ENCODE peak calls at places on chromosomes 5 and 9, in five cellular contexts. M, C, H, O and S are unnamed samples. For H3K36me3, the result is how much of the 10 kb centered on the place peaks cover.

GRCh38 chr9:78144663-78145377 is 91.1 kb upstream of the CEP78 start:
- DNase-seq in M (no peak), C (no peak), H (no peak), O (no peak), S (no peak)

GRCh38 chr5:2207966-2208544 is 325.3 kb upstream of the IRX4 start:
- DNase-seq in M (no peak), C (no peak), H (peak), O (no peak), S (no peak)

GRCh38 chr5:171092194-171092593 is 216.9 kb upstream of the TLX3 start:
- DNase-seq in M (no peak), C (peak), H (no peak), O (peak), S (no peak)

GRCh38 chr5:177116631-177117373 is 16.8 kb upstream of the NSD1 start:
- DNase-seq in M (peak), C (peak), H (no peak), O (peak), S (no peak)

GRCh38 chr9:32631991-32632390 is 3.5 kb downstream of the TAF1L start:
- DNase-seq in M (no peak), C (no peak), H (no peak), O (no peak), S (no peak)

GRCh38 chr9:14030350-14030823 is 283.6 kb downstream of the NFIB start:
- DNase-seq in M (no peak), C (peak), H (no peak), O (peak), S (no peak)

GRCh38 chr9:108182950-108183381 is 672.8 kb downstream of the ACTL7B start:
- DNase-seq in M (no peak), C (no peak), H (no peak), O (peak), S (no peak)

GRCh38 chr9:38680827-38681226 is 39.1 kb downstream of the FAM240B start:
- DNase-seq in M (no peak), C (peak), H (no peak), O (no peak), S (no peak)

GRCh38 chr9:14768561-14769234 is 46.2 kb upstream of the CER1 start:
- DNase-seq in M (no peak), C (peak), H (peak), O (peak), S (no peak)

GRCh38 chr5:52693279-52693678 is 94.4 kb upstream of the ITGA1 start:
- DNase-seq in M (no peak), C (peak), H (peak), O (no peak), S (no peak)

GRCh38 chr9:123028973-123029372 is 4.5 kb upstream of the GPR21 start:
- DNase-seq in M (no peak), C (no peak), H (no peak), O (no peak), S (no peak)

GRCh38 chr5:56735845-56736641 is 79.3 kb upstream of the MAP3K1 start:
- DNase-seq in M (no peak), C (no peak), H (peak), O (no peak), S (no peak)

GRCh38 chr5:141095263-141095641 is 837 bp downstream of the PCDHB2 start:
- DNase-seq in M (no peak), C (no peak), H (peak), O (no peak), S (no peak)

GRCh38 chr9:133305731-133306130 is 30.3 kb downstream of the SURF6 start:
- DNase-seq in M (no peak), C (no peak), H (no peak), O (no peak), S (no peak)

GRCh38 chr9:106310782-106311181 is 552.2 kb upstream of the ZNF462 start:
- DNase-seq in M (no peak), C (no peak), H (no peak), O (no peak), S (no peak)

GRCh38 chr9:26744362-26744965 is 148.1 kb downstream of the CAAP1 start:
- DNase-seq in M (no peak), C (peak), H (peak), O (no peak), S (no peak)

GRCh38 chr5:91742504-91742903 is 359.4 kb upstream of the ARRDC3 start:
- DNase-seq in M (no peak), C (no peak), H (no peak), O (no peak), S (no peak)

GRCh38 chr5:157485811-157486739 is 26.1 kb downstream of the NIPAL4 start:
- DNase-seq in M (no peak), C (no peak), H (no peak), O (no peak), S (no peak)

GRCh38 chr5:180212363-180213255 is 3.6 kb upstream of the RASGEF1C start:
- DNase-seq in M (no peak), C (peak), H (no peak), O (no peak), S (no peak)

GRCh38 chr5:180605554-180606214 is 14.4 kb upstream of the SCGB3A1 start:
- DNase-seq in M (peak), C (peak), H (peak), O (peak), S (no peak)

GRCh38 chr5:9544502-9545300 is 1.2 kb downstream of the SEMA5A start:
- DNase-seq in M (no peak), C (peak), H (peak), O (peak), S (peak)

GRCh38 chr5:32290922-32291321 is 21.8 kb downstream of the MTMR12 start:
- DNase-seq in M (no peak), C (no peak), H (no peak), O (no peak), S (no peak)

GRCh38 chr9:23219471-23219870 is 606.6 kb downstream of the ELAVL2 start:
- DNase-seq in M (no peak), C (no peak), H (no peak), O (no peak), S (no peak)

GRCh38 chr5:132262882-132263547 is 5.5 kb downstream of the PDLIM4 start:
- DNase-seq in M (no peak), C (no peak), H (no peak), O (no peak), S (no peak)

GRCh38 chr5:54249210-54250028 is 61.0 kb downstream of the ARL15 start:
- DNase-seq in M (no peak), C (no peak), H (peak), O (peak), S (no peak)

GRCh38 chr5:157212307-157212706 is 31.7 kb downstream of the ITK start:
- DNase-seq in M (no peak), C (no peak), H (no peak), O (no peak), S (no peak)

DNA sequence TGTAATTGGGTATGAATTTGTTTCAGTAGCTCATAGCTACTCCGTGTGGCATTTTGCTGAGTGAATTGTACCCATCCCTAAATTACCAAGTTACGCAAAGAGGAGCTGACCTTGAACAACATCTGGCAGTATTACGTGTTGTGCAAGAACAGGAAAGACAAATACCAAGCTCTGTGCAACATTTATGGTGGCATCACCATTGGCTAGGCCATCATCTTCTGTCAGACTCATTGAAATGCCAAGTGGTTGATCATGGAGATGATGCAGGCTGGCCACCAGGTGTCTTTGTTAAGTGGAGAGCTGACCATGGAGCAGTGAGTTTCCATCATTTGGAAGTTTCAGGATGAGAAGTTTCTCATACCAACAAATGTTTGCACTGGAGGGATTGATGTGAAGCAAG is 15.0 kb downstream of the ZSWIM6 start:
- DNase-seq in M (no peak), C (no peak), H (no peak), O (no peak), S (no peak)
- TF ChIP-seq CTCF in M (no peak), C (no peak), H (no peak), O (peak), S (no peak)

DNA sequence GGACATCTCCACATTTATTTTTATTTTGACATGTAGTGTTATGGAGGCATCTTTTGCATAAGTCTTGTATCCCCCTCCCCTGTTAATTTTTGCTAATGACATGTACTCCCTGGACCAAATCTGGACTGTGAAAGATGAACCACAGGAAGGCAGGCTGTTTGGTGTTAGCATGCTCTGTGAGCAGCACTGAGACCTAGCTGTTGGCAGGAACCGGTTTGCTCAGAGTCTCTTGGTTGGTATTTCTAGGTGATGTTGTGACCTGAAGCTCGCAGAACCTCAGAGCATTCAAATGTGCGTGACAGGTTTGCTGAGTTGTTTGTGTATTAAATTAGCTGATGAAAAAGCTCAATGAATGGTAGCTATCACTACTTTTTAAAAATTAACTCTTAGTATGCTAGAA is 53.6 kb upstream of the PHF2 start:
- DNase-seq in M (no peak), C (no peak), H (peak), O (no peak), S (no peak)
- H3K36me3 ChIP-seq in M (under half), C (under half), H (under half), O (under half), S (under half)

DNA sequence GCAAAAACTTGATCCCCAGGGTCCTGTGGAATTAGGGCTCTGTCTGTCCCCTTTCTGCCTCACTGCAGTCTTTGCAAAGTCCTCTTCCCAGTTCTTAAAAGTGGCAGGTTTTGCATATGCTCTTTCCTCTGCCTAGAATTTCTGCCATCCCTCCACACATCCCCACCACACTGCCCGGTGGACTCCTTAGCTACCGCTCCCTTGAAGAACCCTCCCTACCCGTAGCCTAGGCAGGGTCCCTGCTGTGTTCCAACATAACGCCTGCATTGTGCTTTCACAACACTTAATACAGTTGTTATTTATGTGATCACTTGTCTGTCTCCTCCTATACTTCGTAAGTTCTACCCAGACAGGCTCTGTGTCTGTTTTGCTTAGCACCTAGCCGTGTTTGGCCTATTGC is 142.6 kb upstream of the DMRT1 start:
- DNase-seq in M (no peak), C (no peak), H (no peak), O (no peak), S (no peak)
- H3K27ac ChIP-seq in M (no peak), C (no peak), H (no peak), O (no peak), S (peak)

DNA sequence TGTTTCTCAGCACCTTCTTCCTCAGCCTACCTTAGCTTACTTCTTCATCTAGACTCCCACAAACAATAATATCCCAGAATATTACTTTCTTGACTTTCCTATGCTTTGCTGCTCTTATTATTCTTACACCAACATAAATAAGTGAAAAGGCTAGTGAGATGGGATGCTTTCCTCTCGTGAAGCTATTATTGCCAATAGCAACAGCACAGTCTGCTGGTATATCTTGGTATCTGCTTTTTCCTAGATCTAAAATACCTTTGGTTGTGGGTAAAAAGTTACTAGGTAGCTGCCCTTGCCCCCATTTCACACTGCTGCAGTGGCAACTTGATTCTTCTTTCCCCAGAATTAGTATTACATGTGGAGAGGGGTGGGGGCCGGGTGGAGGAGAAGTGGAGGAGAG is 26.1 kb upstream of the GLIPR2 start:
- DNase-seq in M (no peak), C (peak), H (no peak), O (no peak), S (no peak)
- TF ChIP-seq CTCF in M (no peak), C (no peak), H (peak), O (peak), S (no peak)

GRCh38 chr9:131419716-131420115 is 25.8 kb downstream of the PRRC2B start:
- DNase-seq in M (no peak), C (no peak), H (no peak), O (no peak), S (no peak)

GRCh38 chr9:131419029-131419614 is 25.2 kb downstream of the PRRC2B start:
- DNase-seq in M (no peak), C (no peak), H (no peak), O (no peak), S (no peak)

GRCh38 chr9:131417264-131418142 is 23.6 kb downstream of the PRRC2B start:
- DNase-seq in M (no peak), C (no peak), H (no peak), O (no peak), S (no peak)

GRCh38 chr9:131418143-131419028 is 24.5 kb downstream of the PRRC2B start:
- DNase-seq in M (no peak), C (no peak), H (no peak), O (no peak), S (no peak)

DNA sequence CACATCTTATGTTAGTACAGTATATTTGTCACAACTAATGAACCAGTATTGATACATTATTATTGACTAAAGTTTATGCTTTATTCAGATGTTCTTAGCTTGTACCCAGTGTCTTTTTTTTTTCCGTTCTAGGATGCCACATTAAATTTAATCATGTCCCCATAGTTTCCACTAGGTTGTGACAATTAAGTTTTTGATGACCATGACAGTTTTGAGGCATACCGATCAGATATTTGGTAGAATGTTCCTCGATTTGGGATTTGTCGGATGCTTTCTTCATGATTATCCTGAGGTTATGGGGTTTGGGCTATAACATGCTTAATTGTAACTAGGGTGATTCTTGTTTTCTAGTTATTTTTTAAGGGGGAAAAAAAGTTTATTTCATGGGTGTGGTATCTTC is 22.6 kb downstream of the PRRC2B start:
- DNase-seq in M (no peak), C (no peak), H (no peak), O (no peak), S (no peak)
- H3K36me3 ChIP-seq in M (under half), C (under half), H (under half), O (under half), S (under half)